ENCODE peak calls at places on chromosomes 13 and 19, in nine cellular contexts. P, S, F, Y, U, N, T, D and K are unnamed samples.
A peak's percentile ranks its signal among the peaks of the same experiment; 100 is the strongest.

GRCh38 chr13:66180806-66181205 is 1049.3 kb downstream of the PCDH9 start:
- DNase-seq in D (no peak), Y (no peak), P (no peak), S (no peak), T (no peak), F (no peak), N (no peak), U (no peak), K (no peak)

GRCh38 chr19:15062036-15062435 is 12.8 kb downstream of the CASP14 start:
- DNase-seq in N (no peak), F (no peak), U (no peak), P (no peak), Y (no peak), D (no peak), S (no peak), T (peak; percentile 31), K (no peak)

GRCh38 chr19:28022506-28022905 is 1190.4 kb downstream of the UQCRFS1 start:
- DNase-seq in P (no peak), D (no peak), Y (no peak), S (no peak), F (no peak), T (no peak), U (no peak), N (no peak), K (no peak)

GRCh38 chr13:99314640-99315176 is 7.5 kb upstream of the GPR183 start:
- DNase-seq in N (peak; percentile 91), U (no peak), S (peak; percentile 28), Y (no peak), D (no peak), P (no peak), T (no peak), F (no peak), K (no peak)

GRCh38 chr19:5820785-5821184 is 15.9 kb downstream of the NRTN start:
- DNase-seq in Y (no peak), F (no peak), U (no peak), S (no peak), T (no peak), P (no peak), N (no peak), D (no peak), K (no peak)

GRCh38 chr19:1015782-1016646 is 4.9 kb downstream of the TMEM259 start:
- DNase-seq in Y (no peak), N (no peak), P (no peak), F (no peak), T (no peak), U (no peak), S (no peak), D (no peak), K (no peak)

GRCh38 chr13:75986818-75987217 is 350.7 kb downstream of the LMO7 start:
- DNase-seq in T (no peak), D (no peak), P (no peak), U (no peak), Y (no peak), F (no peak), N (no peak), S (no peak), K (no peak)

GRCh38 chr19:703651-704446 is 4.9 kb upstream of the PALM start:
- DNase-seq in Y (no peak), T (peak; percentile 81), P (peak; percentile 90), S (peak; percentile 18), F (peak; percentile 48), D (peak; percentile 82), N (peak; percentile 14), U (no peak), K (no peak)

GRCh38 chr19:15154002-15154612 is 46.7 kb downstream of the NOTCH3 start:
- DNase-seq in N (peak; percentile 61), Y (no peak), T (peak; percentile 65), F (no peak), S (peak; percentile 53), P (no peak), D (no peak), U (no peak), K (peak; percentile 11)

GRCh38 chr19:39078436-39079200 is 5.5 kb upstream of the ACP7 start:
- DNase-seq in D (no peak), U (peak; percentile 87), S (peak; percentile 97), F (no peak), N (peak; percentile 96), P (no peak), T (no peak), Y (no peak), K (no peak)

GRCh38 chr19:42003506-42004294 is 9.7 kb upstream of the ATP1A3 start:
- DNase-seq in F (no peak), U (no peak), D (no peak), S (no peak), Y (no peak), P (no peak), N (no peak), T (no peak), K (no peak)

GRCh38 chr13:110396913-110397379 is 89.9 kb downstream of the COL4A2 start:
- DNase-seq in N (peak; percentile 100), S (peak; percentile 100), U (peak; percentile 96), D (peak; percentile 99), P (peak; percentile 93), T (no peak), F (no peak), Y (no peak), K (no peak)